ENCODE peak calls at places on chromosomes 4 and X, in eight cellular contexts. N is upper lobe of right lung; M is endodermal cell; W is activated naive CD4-positive, alpha-beta T cell treated with anti-CD3 and anti-CD28 coated beads for 36 hours; Y is left ventricle myocardium superior; S is amygdala; D is stimulated activated naive CD8-positive, alpha-beta T cell treated with anti-CD3 and anti-CD28 coated beads, Interleukin-15, Interleukin-2, amounts not matched to agents 100 U/mL and 50 U/mL, for 24 hours; U is tibial nerve. K is an unnamed sample.

GRCh38 chr4:98720871-98721480 is 62.6 kb upstream of the TSPAN5 start:
- DNase-seq in N (no peak), M (no peak), W (no peak), Y (no peak), S (no peak), D (no peak), U (no peak), K (no peak)

GRCh38 chrX:10972731-10973130 is 138.4 kb upstream of the HCCS start:
- DNase-seq in N (no peak), M (no peak), W (no peak), Y (no peak), S (no peak), D (no peak), U (no peak), K (no peak)

GRCh38 chr4:165784672-165785071 is 88.4 kb upstream of the TLL1 start:
- DNase-seq in N (no peak), M (no peak), W (no peak), Y (peak; percentile 36), S (no peak), D (no peak), U (no peak), K (no peak)

GRCh38 chr4:184553891-184554290 is 79.5 kb upstream of the IRF2 start:
- DNase-seq in N (no peak), M (peak; percentile 66), W (no peak), Y (no peak), S (no peak), D (no peak), U (no peak), K (no peak)

GRCh38 chr4:140611854-140612253 is 43.1 kb upstream of the UCP1 start:
- DNase-seq in N (no peak), M (no peak), W (no peak), Y (no peak), S (no peak), D (no peak), U (no peak), K (no peak)

GRCh38 chr4:57550143-57550542 is 440.0 kb upstream of the IGFBP7 start:
- DNase-seq in N (no peak), M (no peak), W (no peak), Y (no peak), S (no peak), D (no peak), U (no peak), K (no peak)

GRCh38 chr4:141046255-141046654 is 87.0 kb downstream of the RNF150 start:
- DNase-seq in N (no peak), M (no peak), W (no peak), Y (no peak), S (no peak), D (no peak), U (no peak), K (no peak)

GRCh38 chr4:657338-658030 is 16.6 kb downstream of the ATP5ME start:
- DNase-seq in N (no peak), M (peak; percentile 48), W (no peak), Y (no peak), S (no peak), D (no peak), U (no peak), K (no peak)

GRCh38 chr4:2163311-2163821 is 78.6 kb downstream of the HAUS3 start:
- DNase-seq in N (no peak), M (no peak), W (no peak), Y (no peak), S (no peak), D (no peak), U (no peak), K (no peak)

GRCh38 chr4:1939664-1940509 is 68.7 kb downstream of the NSD2 start:
- DNase-seq in N (no peak), M (no peak), W (no peak), Y (no peak), S (no peak), D (no peak), U (no peak), K (no peak)

GRCh38 chr4:67580577-67580976 is 22.1 kb downstream of the STAP1 start:
- DNase-seq in N (no peak), M (no peak), W (peak; percentile 55), Y (no peak), S (no peak), D (no peak), U (no peak), K (no peak)

GRCh38 chr4:25209702-25210101 is 24.1 kb upstream of the PI4K2B start:
- DNase-seq in N (no peak), M (no peak), W (no peak), Y (no peak), S (no peak), D (no peak), U (no peak), K (no peak)

GRCh38 chrX:153767674-153768055 is 3.6 kb downstream of the PLXNB3 start:
- DNase-seq in N (no peak), M (no peak), W (no peak), Y (no peak), S (no peak), D (no peak), U (no peak), K (no peak)

GRCh38 chrX:3815896-3816664 is 102.6 kb upstream of the PRKX start:
- DNase-seq in N (peak; percentile 74), M (peak; percentile 81), W (peak; percentile 29), Y (peak; percentile 56), S (peak; percentile 9), D (peak; percentile 47), U (peak; percentile 4), K (peak; percentile 43)

GRCh38 chrX:37652053-37652452 is 33.5 kb upstream of the XK start:
- DNase-seq in N (no peak), M (peak; percentile 45), W (peak; percentile 13), Y (no peak), S (no peak), D (no peak), U (no peak), K (no peak)

GRCh38 chrX:1231850-1232505 is 19.5 kb upstream of the CRLF2 start:
- DNase-seq in N (no peak), M (no peak), W (peak; percentile 43), Y (no peak), S (no peak), D (no peak), U (no peak), K (no peak)

GRCh38 chr4:42282081-42282901 is 115.0 kb upstream of the SHISA3 start:
- DNase-seq in N (no peak), M (peak; percentile 81), W (peak; percentile 49), Y (peak; percentile 42), S (peak; percentile 3), D (peak; percentile 9), U (peak; percentile 88), K (peak; percentile 80)

GRCh38 chrX:151830911-151831310 is 81.8 kb upstream of the MAGEA4 start:
- DNase-seq in N (no peak), M (no peak), W (no peak), Y (no peak), S (no peak), D (no peak), U (no peak), K (no peak)

GRCh38 chrX:54427837-54428424 is 12.3 kb upstream of the TSR2 start:
- DNase-seq in N (no peak), M (no peak), W (no peak), Y (no peak), S (no peak), D (no peak), U (no peak), K (no peak)